ENCODE peak calls at places on chromosomes 1 and 21, in eight cellular contexts. F is activated T-cell treated with anti-CD3 and anti-CD28 coated beads, Interleukin-2, amount 50 U/mL, for 1 hour; Q is RWPE1; R is stomach; O is fibroblast of lung; W is HT1080; Z is heart right ventricle; N is foreskin fibroblast. D is an unnamed sample.

GRCh38 chr1:239718997-239719628 is 332.7 kb downstream of the CHRM3 start:
- DNase-seq in F (no peak), Q (no peak), R (no peak), O (no peak), W (peak), Z (no peak), N (no peak), D (no peak)

GRCh38 chr21:17482928-17483327 is 29.9 kb upstream of the CXADR start:
- DNase-seq in F (no peak), Q (no peak), R (no peak), O (no peak), W (no peak), Z (no peak), N (no peak), D (no peak)

GRCh38 chr1:182615468-182616129 is 11.4 kb upstream of the RGS16 start:
- DNase-seq in F (peak), Q (no peak), R (no peak), O (peak), W (no peak), Z (peak), N (no peak), D (no peak)

GRCh38 chr1:8397511-8397910 is 79.6 kb downstream of the SLC45A1 start:
- DNase-seq in F (no peak), Q (no peak), R (no peak), O (no peak), W (peak), Z (no peak), N (peak), D (no peak)

GRCh38 chr1:47942238-47942629 is 55.0 kb downstream of the TRABD2B start:
- DNase-seq in F (no peak), Q (no peak), R (no peak), O (no peak), W (peak), Z (no peak), N (no peak), D (no peak)

GRCh38 chr1:8281843-8282509 is 35.9 kb upstream of the SLC45A1 start:
- DNase-seq in F (no peak), Q (no peak), R (no peak), O (no peak), W (no peak), Z (no peak), N (no peak), D (no peak)

GRCh38 chr1:201354901-201355295 is 22.6 kb downstream of the TNNT2 start:
- DNase-seq in F (no peak), Q (no peak), R (no peak), O (no peak), W (no peak), Z (no peak), N (no peak), D (no peak)

GRCh38 chr1:200099040-200099439 is 71.5 kb downstream of the NR5A2 start:
- DNase-seq in F (no peak), Q (no peak), R (no peak), O (peak), W (no peak), Z (peak), N (no peak), D (no peak)

GRCh38 chr1:75640137-75640536 is 29.2 kb upstream of the SLC44A5 start:
- DNase-seq in F (no peak), Q (no peak), R (no peak), O (no peak), W (no peak), Z (no peak), N (no peak), D (no peak)

GRCh38 chr1:38580591-38580990 is 279.0 kb downstream of the RRAGC start:
- DNase-seq in F (no peak), Q (no peak), R (no peak), O (no peak), W (no peak), Z (no peak), N (no peak), D (no peak)

GRCh38 chr1:31750858-31751638 is 13.1 kb downstream of the ADGRB2 start:
- DNase-seq in F (no peak), Q (no peak), R (no peak), O (peak), W (peak), Z (no peak), N (peak), D (peak)

GRCh38 chr1:235073331-235073967 is 55.2 kb downstream of the TOMM20 start:
- DNase-seq in F (no peak), Q (no peak), R (peak), O (no peak), W (no peak), Z (peak), N (no peak), D (peak)

GRCh38 chr21:16608209-16608830 is 878.5 kb downstream of the USP25 start:
- DNase-seq in F (no peak), Q (peak), R (no peak), O (peak), W (no peak), Z (no peak), N (no peak), D (peak)

GRCh38 chr1:7770939-7771672 is at the start of gene VAMP3:
- DNase-seq in F (peak), Q (peak), R (peak), O (peak), W (peak), Z (peak), N (peak), D (peak)

GRCh38 chr1:3614755-3615742 is 3.7 kb upstream of the MEGF6 start:
- DNase-seq in F (no peak), Q (no peak), R (peak), O (no peak), W (no peak), Z (no peak), N (no peak), D (no peak)

GRCh38 chr1:172746091-172746949 is 87.4 kb downstream of the FASLG start:
- DNase-seq in F (no peak), Q (peak), R (no peak), O (peak), W (peak), Z (no peak), N (peak), D (peak)

GRCh38 chr1:66399888-66400529 is 133.9 kb upstream of the SGIP1 start:
- DNase-seq in F (no peak), Q (no peak), R (no peak), O (no peak), W (no peak), Z (no peak), N (no peak), D (no peak)

GRCh38 chr1:208919371-208919770 is 664.1 kb upstream of the CAMK1G start:
- DNase-seq in F (no peak), Q (peak), R (no peak), O (no peak), W (peak), Z (no peak), N (peak), D (no peak)

GRCh38 chr1:166944186-166944967 is 31.0 kb downstream of the ILDR2 start:
- DNase-seq in F (no peak), Q (no peak), R (no peak), O (no peak), W (peak), Z (no peak), N (no peak), D (peak)

GRCh38 chr1:54987830-54988705 is 7.6 kb downstream of the TMEM61 start:
- DNase-seq in F (no peak), Q (no peak), R (no peak), O (no peak), W (no peak), Z (no peak), N (no peak), D (no peak)

GRCh38 chr21:34183331-34183928 is 110.1 kb downstream of the MRPS6 start:
- DNase-seq in F (no peak), Q (no peak), R (no peak), O (no peak), W (no peak), Z (no peak), N (no peak), D (no peak)

GRCh38 chr1:1291611-1292441 is 11.6 kb downstream of the SCNN1D start:
- DNase-seq in F (peak), Q (peak), R (peak), O (peak), W (peak), Z (peak), N (peak), D (peak)

GRCh38 chr1:240635466-240636256 is 23.7 kb upstream of the GREM2 start:
- DNase-seq in F (no peak), Q (no peak), R (no peak), O (no peak), W (no peak), Z (no peak), N (peak), D (no peak)

GRCh38 chr21:42678118-42678430 is 24.7 kb downstream of the PDE9A start:
- DNase-seq in F (no peak), Q (no peak), R (no peak), O (no peak), W (no peak), Z (no peak), N (no peak), D (no peak)

GRCh38 chr1:153833171-153833570 is 58.0 kb downstream of the SLC27A3 start:
- DNase-seq in F (no peak), Q (no peak), R (no peak), O (no peak), W (no peak), Z (no peak), N (no peak), D (no peak)

GRCh38 chr1:16143566-16144324 is 12.1 kb downstream of the EPHA2 start:
- DNase-seq in F (no peak), Q (peak), R (peak), O (no peak), W (peak), Z (peak), N (no peak), D (peak)

GRCh38 chr1:202311880-202312635 is 29.7 kb downstream of the UBE2T start:
- DNase-seq in F (no peak), Q (no peak), R (no peak), O (no peak), W (peak), Z (no peak), N (no peak), D (no peak)

GRCh38 chr1:51523931-51524330 is 4.9 kb upstream of the EPS15 start:
- DNase-seq in F (no peak), Q (no peak), R (no peak), O (no peak), W (no peak), Z (no peak), N (no peak), D (no peak)

GRCh38 chr1:16478091-16478490 is 36.0 kb downstream of the RNU1-1 start:
- DNase-seq in F (no peak), Q (no peak), R (no peak), O (no peak), W (no peak), Z (no peak), N (no peak), D (no peak)

D was measured in H4.